ENCODE peak calls at places on chromosomes 6 and 20, in six cellular contexts. One of them, this sample, is unnamed.

GRCh38 chr6:12008366-12009179 is 3.5 kb upstream of the HIVEP1 start:
- DNase-seq in EL: peak
- DNase-seq in glutamatergic neuron: peak
- DNase-seq in HTR-8/SVneo: peak
- DNase-seq in activated CD4-positive, alpha-beta T cell treated with anti-CD3 and anti-CD28 coated beads, Interleukin-2, amount 50 U/mL, for 1 hour: peak
- DNase-seq in midbrain: peak
- DNase-seq in this sample: peak

GRCh38 chr6:153172815-153173214 is 41.7 kb upstream of the RGS17 start:
- DNase-seq in EL: no peak
- DNase-seq in midbrain: no peak
- DNase-seq in HTR-8/SVneo: no peak
- DNase-seq in glutamatergic neuron: peak
- DNase-seq in activated CD4-positive, alpha-beta T cell treated with anti-CD3 and anti-CD28 coated beads, Interleukin-2, amount 50 U/mL, for 1 hour: no peak
- DNase-seq in this sample: no peak

GRCh38 chr6:143556529-143556928 is 45.0 kb upstream of the FUCA2 start:
- DNase-seq in EL: peak
- DNase-seq in activated CD4-positive, alpha-beta T cell treated with anti-CD3 and anti-CD28 coated beads, Interleukin-2, amount 50 U/mL, for 1 hour: no peak
- DNase-seq in midbrain: no peak
- DNase-seq in HTR-8/SVneo: peak
- DNase-seq in glutamatergic neuron: no peak
- DNase-seq in this sample: peak

GRCh38 chr6:1394591-1395463 is 5.5 kb downstream of the FOXF2 start:
- DNase-seq in midbrain: no peak
- DNase-seq in activated CD4-positive, alpha-beta T cell treated with anti-CD3 and anti-CD28 coated beads, Interleukin-2, amount 50 U/mL, for 1 hour: no peak
- DNase-seq in glutamatergic neuron: no peak
- DNase-seq in EL: peak
- DNase-seq in HTR-8/SVneo: no peak
- DNase-seq in this sample: no peak

GRCh38 chr6:161493731-161494130 is 219.9 kb upstream of the AGPAT4 start:
- DNase-seq in HTR-8/SVneo: no peak
- DNase-seq in midbrain: no peak
- DNase-seq in EL: no peak
- DNase-seq in activated CD4-positive, alpha-beta T cell treated with anti-CD3 and anti-CD28 coated beads, Interleukin-2, amount 50 U/mL, for 1 hour: no peak
- DNase-seq in glutamatergic neuron: no peak
- DNase-seq in this sample: no peak

GRCh38 chr6:133435065-133435728 is 194.0 kb downstream of the EYA4 start:
- DNase-seq in midbrain: no peak
- DNase-seq in activated CD4-positive, alpha-beta T cell treated with anti-CD3 and anti-CD28 coated beads, Interleukin-2, amount 50 U/mL, for 1 hour: no peak
- DNase-seq in glutamatergic neuron: peak
- DNase-seq in HTR-8/SVneo: no peak
- DNase-seq in EL: no peak
- DNase-seq in this sample: no peak

GRCh38 chr6:133584903-133585302 is 304.0 kb upstream of the TCF21 start:
- DNase-seq in EL: no peak
- DNase-seq in glutamatergic neuron: no peak
- DNase-seq in HTR-8/SVneo: no peak
- DNase-seq in activated CD4-positive, alpha-beta T cell treated with anti-CD3 and anti-CD28 coated beads, Interleukin-2, amount 50 U/mL, for 1 hour: no peak
- DNase-seq in midbrain: no peak
- DNase-seq in this sample: no peak

GRCh38 chr20:37902504-37903313 is at the start of gene VSTM2L:
- DNase-seq in glutamatergic neuron: peak
- DNase-seq in activated CD4-positive, alpha-beta T cell treated with anti-CD3 and anti-CD28 coated beads, Interleukin-2, amount 50 U/mL, for 1 hour: no peak
- DNase-seq in HTR-8/SVneo: no peak
- DNase-seq in midbrain: no peak
- DNase-seq in EL: peak
- DNase-seq in this sample: peak

GRCh38 chr6:12115492-12115891 is 103.4 kb downstream of the HIVEP1 start:
- DNase-seq in HTR-8/SVneo: no peak
- DNase-seq in midbrain: no peak
- DNase-seq in activated CD4-positive, alpha-beta T cell treated with anti-CD3 and anti-CD28 coated beads, Interleukin-2, amount 50 U/mL, for 1 hour: no peak
- DNase-seq in EL: no peak
- DNase-seq in glutamatergic neuron: no peak
- DNase-seq in this sample: no peak

GRCh38 chr20:35695245-35695749 is 3.9 kb downstream of the NFS1 start:
- DNase-seq in activated CD4-positive, alpha-beta T cell treated with anti-CD3 and anti-CD28 coated beads, Interleukin-2, amount 50 U/mL, for 1 hour: no peak
- DNase-seq in glutamatergic neuron: no peak
- DNase-seq in midbrain: no peak
- DNase-seq in EL: no peak
- DNase-seq in HTR-8/SVneo: no peak
- DNase-seq in this sample: no peak

GRCh38 chr6:149234051-149234962 is 83.2 kb upstream of the TAB2 start:
- DNase-seq in EL: peak
- DNase-seq in glutamatergic neuron: no peak
- DNase-seq in activated CD4-positive, alpha-beta T cell treated with anti-CD3 and anti-CD28 coated beads, Interleukin-2, amount 50 U/mL, for 1 hour: peak
- DNase-seq in HTR-8/SVneo: peak
- DNase-seq in midbrain: no peak
- DNase-seq in this sample: peak

GRCh38 chr6:145139451-145139850 is 595.9 kb downstream of the EPM2A start:
- DNase-seq in EL: no peak
- DNase-seq in midbrain: no peak
- DNase-seq in glutamatergic neuron: peak
- DNase-seq in activated CD4-positive, alpha-beta T cell treated with anti-CD3 and anti-CD28 coated beads, Interleukin-2, amount 50 U/mL, for 1 hour: no peak
- DNase-seq in HTR-8/SVneo: no peak
- DNase-seq in this sample: no peak

GRCh38 chr20:38113401-38114325 is 51.4 kb downstream of the TGM2 start:
- DNase-seq in activated CD4-positive, alpha-beta T cell treated with anti-CD3 and anti-CD28 coated beads, Interleukin-2, amount 50 U/mL, for 1 hour: no peak
- DNase-seq in EL: peak
- DNase-seq in glutamatergic neuron: no peak
- DNase-seq in HTR-8/SVneo: peak
- DNase-seq in midbrain: no peak
- DNase-seq in this sample: no peak

GRCh38 chr6:45420083-45420908 is 42.6 kb upstream of the SUPT3H start:
- DNase-seq in HTR-8/SVneo: no peak
- DNase-seq in midbrain: peak
- DNase-seq in EL: peak
- DNase-seq in glutamatergic neuron: no peak
- DNase-seq in activated CD4-positive, alpha-beta T cell treated with anti-CD3 and anti-CD28 coated beads, Interleukin-2, amount 50 U/mL, for 1 hour: peak
- DNase-seq in this sample: peak

GRCh38 chr20:15789083-15789482 is 784.2 kb downstream of the KIF16B start:
- DNase-seq in activated CD4-positive, alpha-beta T cell treated with anti-CD3 and anti-CD28 coated beads, Interleukin-2, amount 50 U/mL, for 1 hour: no peak
- DNase-seq in EL: no peak
- DNase-seq in glutamatergic neuron: no peak
- DNase-seq in midbrain: peak
- DNase-seq in HTR-8/SVneo: no peak
- DNase-seq in this sample: no peak

GRCh38 chr6:131368077-131368911 is 204.7 kb upstream of the ARG1 start:
- DNase-seq in midbrain: peak
- DNase-seq in glutamatergic neuron: no peak
- DNase-seq in HTR-8/SVneo: no peak
- DNase-seq in activated CD4-positive, alpha-beta T cell treated with anti-CD3 and anti-CD28 coated beads, Interleukin-2, amount 50 U/mL, for 1 hour: no peak
- DNase-seq in EL: no peak
- DNase-seq in this sample: peak

GRCh38 chr6:116633685-116634084 is 17.4 kb downstream of the RSPH4A start:
- DNase-seq in HTR-8/SVneo: no peak
- DNase-seq in glutamatergic neuron: no peak
- DNase-seq in EL: no peak
- DNase-seq in activated CD4-positive, alpha-beta T cell treated with anti-CD3 and anti-CD28 coated beads, Interleukin-2, amount 50 U/mL, for 1 hour: no peak
- DNase-seq in midbrain: no peak
- DNase-seq in this sample: no peak

GRCh38 chr6:77183447-77183846 is 279.8 kb downstream of the HTR1B start:
- DNase-seq in HTR-8/SVneo: no peak
- DNase-seq in glutamatergic neuron: no peak
- DNase-seq in midbrain: no peak
- DNase-seq in activated CD4-positive, alpha-beta T cell treated with anti-CD3 and anti-CD28 coated beads, Interleukin-2, amount 50 U/mL, for 1 hour: no peak
- DNase-seq in EL: no peak
- DNase-seq in this sample: no peak

GRCh38 chr6:120993929-120994572 is 340.2 kb downstream of the TBC1D32 start:
- DNase-seq in glutamatergic neuron: no peak
- DNase-seq in EL: no peak
- DNase-seq in HTR-8/SVneo: no peak
- DNase-seq in activated CD4-positive, alpha-beta T cell treated with anti-CD3 and anti-CD28 coated beads, Interleukin-2, amount 50 U/mL, for 1 hour: no peak
- DNase-seq in midbrain: no peak
- DNase-seq in this sample: no peak

GRCh38 chr20:52056203-52057062 is 135.1 kb downstream of the ZFP64 start:
- DNase-seq in HTR-8/SVneo: no peak
- DNase-seq in midbrain: no peak
- DNase-seq in EL: peak
- DNase-seq in glutamatergic neuron: no peak
- DNase-seq in activated CD4-positive, alpha-beta T cell treated with anti-CD3 and anti-CD28 coated beads, Interleukin-2, amount 50 U/mL, for 1 hour: no peak
- DNase-seq in this sample: peak

GRCh38 chr6:111663692-111664564 is 58.2 kb upstream of the TRAF3IP2 start:
- DNase-seq in activated CD4-positive, alpha-beta T cell treated with anti-CD3 and anti-CD28 coated beads, Interleukin-2, amount 50 U/mL, for 1 hour: no peak
- DNase-seq in glutamatergic neuron: peak
- DNase-seq in HTR-8/SVneo: no peak
- DNase-seq in EL: peak
- DNase-seq in midbrain: peak
- DNase-seq in this sample: peak

This sample was measured in fibroblast of the aortic adventitia.